ENCODE peak calls at places on chromosomes 11 and 22, in six cellular contexts. One of them, this sample, is unnamed.

GRCh38 chr11:3058753-3059664 is 1.8 kb upstream of the CARS1 start:
- DNase-seq in GM04504: peak; percentile 80
- DNase-seq in IMR-90: peak; percentile 92
- DNase-seq in stimulated activated naive CD8-positive, alpha-beta T cell treated with anti-CD3 and anti-CD28 coated beads, Interleukin-15, Interleukin-2, amounts not matched to agents 100 U/mL and 50 U/mL, for 24 hours: no peak
- DNase-seq in frontal cortex: no peak
- DNase-seq in HTR-8/SVneo: peak; percentile 51
- DNase-seq in this sample: no peak

GRCh38 chr22:35834080-35834479 is 116.4 kb downstream of the APOL5 start:
- DNase-seq in GM04504: no peak
- DNase-seq in IMR-90: no peak
- DNase-seq in stimulated activated naive CD8-positive, alpha-beta T cell treated with anti-CD3 and anti-CD28 coated beads, Interleukin-15, Interleukin-2, amounts not matched to agents 100 U/mL and 50 U/mL, for 24 hours: no peak
- DNase-seq in frontal cortex: no peak
- DNase-seq in HTR-8/SVneo: no peak
- DNase-seq in this sample: no peak

GRCh38 chr22:30294066-30294465 is 4.8 kb upstream of the CASTOR1 start:
- DNase-seq in GM04504: no peak
- DNase-seq in IMR-90: no peak
- DNase-seq in stimulated activated naive CD8-positive, alpha-beta T cell treated with anti-CD3 and anti-CD28 coated beads, Interleukin-15, Interleukin-2, amounts not matched to agents 100 U/mL and 50 U/mL, for 24 hours: no peak
- DNase-seq in frontal cortex: no peak
- DNase-seq in HTR-8/SVneo: no peak
- DNase-seq in this sample: no peak

GRCh38 chr11:44036811-44037657 is 10.7 kb upstream of the ACCSL start:
- DNase-seq in GM04504: peak; percentile 69
- DNase-seq in IMR-90: peak; percentile 82
- DNase-seq in stimulated activated naive CD8-positive, alpha-beta T cell treated with anti-CD3 and anti-CD28 coated beads, Interleukin-15, Interleukin-2, amounts not matched to agents 100 U/mL and 50 U/mL, for 24 hours: peak; percentile 30
- DNase-seq in frontal cortex: peak; percentile 58
- DNase-seq in HTR-8/SVneo: peak; percentile 73
- DNase-seq in this sample: peak; percentile 56

GRCh38 chr22:23790819-23791736 is 4.3 kb downstream of the SMARCB1 start:
- DNase-seq in GM04504: peak; percentile 80
- DNase-seq in IMR-90: peak; percentile 72
- DNase-seq in stimulated activated naive CD8-positive, alpha-beta T cell treated with anti-CD3 and anti-CD28 coated beads, Interleukin-15, Interleukin-2, amounts not matched to agents 100 U/mL and 50 U/mL, for 24 hours: no peak
- DNase-seq in frontal cortex: no peak
- DNase-seq in HTR-8/SVneo: no peak
- DNase-seq in this sample: no peak

GRCh38 chr11:57481915-57482781 is 21.8 kb downstream of the RTN4RL2 start:
- DNase-seq in GM04504: no peak
- DNase-seq in IMR-90: no peak
- DNase-seq in stimulated activated naive CD8-positive, alpha-beta T cell treated with anti-CD3 and anti-CD28 coated beads, Interleukin-15, Interleukin-2, amounts not matched to agents 100 U/mL and 50 U/mL, for 24 hours: no peak
- DNase-seq in frontal cortex: no peak
- DNase-seq in HTR-8/SVneo: no peak
- DNase-seq in this sample: no peak

GRCh38 chr22:31346733-31347250 is 646 bp upstream of the PATZ1 start:
- DNase-seq in GM04504: no peak
- DNase-seq in IMR-90: peak; percentile 33
- DNase-seq in stimulated activated naive CD8-positive, alpha-beta T cell treated with anti-CD3 and anti-CD28 coated beads, Interleukin-15, Interleukin-2, amounts not matched to agents 100 U/mL and 50 U/mL, for 24 hours: peak; percentile 59
- DNase-seq in frontal cortex: peak; percentile 58
- DNase-seq in HTR-8/SVneo: peak; percentile 38
- DNase-seq in this sample: no peak

GRCh38 chr22:40001800-40002577 is 7.2 kb downstream of the FAM83F start:
- DNase-seq in GM04504: no peak
- DNase-seq in IMR-90: no peak
- DNase-seq in stimulated activated naive CD8-positive, alpha-beta T cell treated with anti-CD3 and anti-CD28 coated beads, Interleukin-15, Interleukin-2, amounts not matched to agents 100 U/mL and 50 U/mL, for 24 hours: no peak
- DNase-seq in frontal cortex: no peak
- DNase-seq in HTR-8/SVneo: no peak
- DNase-seq in this sample: no peak

GRCh38 chr11:104524276-104524675 is 360.3 kb upstream of the PDGFD start:
- DNase-seq in GM04504: no peak
- DNase-seq in IMR-90: no peak
- DNase-seq in stimulated activated naive CD8-positive, alpha-beta T cell treated with anti-CD3 and anti-CD28 coated beads, Interleukin-15, Interleukin-2, amounts not matched to agents 100 U/mL and 50 U/mL, for 24 hours: no peak
- DNase-seq in frontal cortex: no peak
- DNase-seq in HTR-8/SVneo: no peak
- DNase-seq in this sample: no peak

GRCh38 chr11:32333335-32333991 is 101.9 kb downstream of the WT1 start:
- DNase-seq in GM04504: peak; percentile 27
- DNase-seq in IMR-90: peak; percentile 24
- DNase-seq in stimulated activated naive CD8-positive, alpha-beta T cell treated with anti-CD3 and anti-CD28 coated beads, Interleukin-15, Interleukin-2, amounts not matched to agents 100 U/mL and 50 U/mL, for 24 hours: peak; percentile 43
- DNase-seq in frontal cortex: peak; percentile 62
- DNase-seq in HTR-8/SVneo: no peak
- DNase-seq in this sample: peak; percentile 40

GRCh38 chr11:113296447-113297205 is 17.8 kb upstream of the TTC12 start:
- DNase-seq in GM04504: no peak
- DNase-seq in IMR-90: no peak
- DNase-seq in stimulated activated naive CD8-positive, alpha-beta T cell treated with anti-CD3 and anti-CD28 coated beads, Interleukin-15, Interleukin-2, amounts not matched to agents 100 U/mL and 50 U/mL, for 24 hours: no peak
- DNase-seq in frontal cortex: no peak
- DNase-seq in HTR-8/SVneo: no peak
- DNase-seq in this sample: no peak

GRCh38 chr22:21975273-21975672 is 7.3 kb downstream of the TOP3B start:
- DNase-seq in GM04504: no peak
- DNase-seq in IMR-90: no peak
- DNase-seq in stimulated activated naive CD8-positive, alpha-beta T cell treated with anti-CD3 and anti-CD28 coated beads, Interleukin-15, Interleukin-2, amounts not matched to agents 100 U/mL and 50 U/mL, for 24 hours: no peak
- DNase-seq in frontal cortex: no peak
- DNase-seq in HTR-8/SVneo: no peak
- DNase-seq in this sample: no peak

GRCh38 chr11:112227002-112227401 is 774 bp downstream of the PTS start:
- DNase-seq in GM04504: no peak
- DNase-seq in IMR-90: peak; percentile 48
- DNase-seq in stimulated activated naive CD8-positive, alpha-beta T cell treated with anti-CD3 and anti-CD28 coated beads, Interleukin-15, Interleukin-2, amounts not matched to agents 100 U/mL and 50 U/mL, for 24 hours: no peak
- DNase-seq in frontal cortex: peak; percentile 28
- DNase-seq in HTR-8/SVneo: peak; percentile 48
- DNase-seq in this sample: no peak

GRCh38 chr22:20061481-20061861 is 18.6 kb upstream of the DGCR8 start:
- DNase-seq in GM04504: no peak
- DNase-seq in IMR-90: peak; percentile 8
- DNase-seq in stimulated activated naive CD8-positive, alpha-beta T cell treated with anti-CD3 and anti-CD28 coated beads, Interleukin-15, Interleukin-2, amounts not matched to agents 100 U/mL and 50 U/mL, for 24 hours: no peak
- DNase-seq in frontal cortex: peak; percentile 60
- DNase-seq in HTR-8/SVneo: no peak
- DNase-seq in this sample: no peak

GRCh38 chr22:27107824-27108223 is 450.4 kb downstream of the MIAT start:
- DNase-seq in GM04504: peak; percentile 84
- DNase-seq in IMR-90: peak; percentile 94
- DNase-seq in stimulated activated naive CD8-positive, alpha-beta T cell treated with anti-CD3 and anti-CD28 coated beads, Interleukin-15, Interleukin-2, amounts not matched to agents 100 U/mL and 50 U/mL, for 24 hours: no peak
- DNase-seq in frontal cortex: no peak
- DNase-seq in HTR-8/SVneo: peak; percentile 45
- DNase-seq in this sample: peak; percentile 40

GRCh38 chr11:614583-615452 is 932 bp downstream of the IRF7 start:
- DNase-seq in GM04504: no peak
- DNase-seq in IMR-90: no peak
- DNase-seq in stimulated activated naive CD8-positive, alpha-beta T cell treated with anti-CD3 and anti-CD28 coated beads, Interleukin-15, Interleukin-2, amounts not matched to agents 100 U/mL and 50 U/mL, for 24 hours: no peak
- DNase-seq in frontal cortex: no peak
- DNase-seq in HTR-8/SVneo: no peak
- DNase-seq in this sample: no peak

GRCh38 chr11:67376421-67376820 is 3.0 kb upstream of the CLCF1 start:
- DNase-seq in GM04504: no peak
- DNase-seq in IMR-90: no peak
- DNase-seq in stimulated activated naive CD8-positive, alpha-beta T cell treated with anti-CD3 and anti-CD28 coated beads, Interleukin-15, Interleukin-2, amounts not matched to agents 100 U/mL and 50 U/mL, for 24 hours: no peak
- DNase-seq in frontal cortex: no peak
- DNase-seq in HTR-8/SVneo: no peak
- DNase-seq in this sample: no peak

GRCh38 chr11:65432686-65433582 is 10.3 kb downstream of the NEAT1 start:
- DNase-seq in GM04504: peak; percentile 35
- DNase-seq in IMR-90: peak; percentile 54
- DNase-seq in stimulated activated naive CD8-positive, alpha-beta T cell treated with anti-CD3 and anti-CD28 coated beads, Interleukin-15, Interleukin-2, amounts not matched to agents 100 U/mL and 50 U/mL, for 24 hours: no peak
- DNase-seq in frontal cortex: no peak
- DNase-seq in HTR-8/SVneo: no peak
- DNase-seq in this sample: no peak

GRCh38 chr11:123704341-123704740 is 37.1 kb downstream of the ZNF202 start:
- DNase-seq in GM04504: no peak
- DNase-seq in IMR-90: no peak
- DNase-seq in stimulated activated naive CD8-positive, alpha-beta T cell treated with anti-CD3 and anti-CD28 coated beads, Interleukin-15, Interleukin-2, amounts not matched to agents 100 U/mL and 50 U/mL, for 24 hours: no peak
- DNase-seq in frontal cortex: no peak
- DNase-seq in HTR-8/SVneo: no peak
- DNase-seq in this sample: no peak

GRCh38 chr11:16184588-16184987 is 171.8 kb downstream of the SOX6 start:
- DNase-seq in GM04504: peak; percentile 44
- DNase-seq in IMR-90: peak; percentile 92
- DNase-seq in stimulated activated naive CD8-positive, alpha-beta T cell treated with anti-CD3 and anti-CD28 coated beads, Interleukin-15, Interleukin-2, amounts not matched to agents 100 U/mL and 50 U/mL, for 24 hours: no peak
- DNase-seq in frontal cortex: no peak
- DNase-seq in HTR-8/SVneo: no peak
- DNase-seq in this sample: no peak

GRCh38 chr22:20155330-20156041 is 4.6 kb upstream of the CCDC188 start:
- DNase-seq in GM04504: peak; percentile 49
- DNase-seq in IMR-90: no peak
- DNase-seq in stimulated activated naive CD8-positive, alpha-beta T cell treated with anti-CD3 and anti-CD28 coated beads, Interleukin-15, Interleukin-2, amounts not matched to agents 100 U/mL and 50 U/mL, for 24 hours: no peak
- DNase-seq in frontal cortex: peak; percentile 89
- DNase-seq in HTR-8/SVneo: no peak
- DNase-seq in this sample: peak; percentile 16

GRCh38 chr22:41524809-41525449 is 19.3 kb downstream of the POLR3H start:
- DNase-seq in GM04504: no peak
- DNase-seq in IMR-90: no peak
- DNase-seq in stimulated activated naive CD8-positive, alpha-beta T cell treated with anti-CD3 and anti-CD28 coated beads, Interleukin-15, Interleukin-2, amounts not matched to agents 100 U/mL and 50 U/mL, for 24 hours: peak; percentile 58
- DNase-seq in frontal cortex: no peak
- DNase-seq in HTR-8/SVneo: no peak
- DNase-seq in this sample: no peak

GRCh38 chr11:60703374-60703773 is 4.0 kb downstream of the MS4A8 start:
- DNase-seq in GM04504: no peak
- DNase-seq in IMR-90: no peak
- DNase-seq in stimulated activated naive CD8-positive, alpha-beta T cell treated with anti-CD3 and anti-CD28 coated beads, Interleukin-15, Interleukin-2, amounts not matched to agents 100 U/mL and 50 U/mL, for 24 hours: no peak
- DNase-seq in frontal cortex: no peak
- DNase-seq in HTR-8/SVneo: no peak
- DNase-seq in this sample: no peak

GRCh38 chr11:1782831-1783724 is 19.4 kb upstream of the CTSD start:
- DNase-seq in GM04504: no peak
- DNase-seq in IMR-90: peak; percentile 52
- DNase-seq in stimulated activated naive CD8-positive, alpha-beta T cell treated with anti-CD3 and anti-CD28 coated beads, Interleukin-15, Interleukin-2, amounts not matched to agents 100 U/mL and 50 U/mL, for 24 hours: no peak
- DNase-seq in frontal cortex: no peak
- DNase-seq in HTR-8/SVneo: peak; percentile 47
- DNase-seq in this sample: no peak

GRCh38 chr22:49951986-49952896 is 8.3 kb upstream of the PIM3 start:
- DNase-seq in GM04504: no peak
- DNase-seq in IMR-90: peak; percentile 81
- DNase-seq in stimulated activated naive CD8-positive, alpha-beta T cell treated with anti-CD3 and anti-CD28 coated beads, Interleukin-15, Interleukin-2, amounts not matched to agents 100 U/mL and 50 U/mL, for 24 hours: no peak
- DNase-seq in frontal cortex: no peak
- DNase-seq in HTR-8/SVneo: peak; percentile 73
- DNase-seq in this sample: no peak

GRCh38 chr11:27075192-27075591 is 34.6 kb downstream of the BBOX1 start:
- DNase-seq in GM04504: no peak
- DNase-seq in IMR-90: peak; percentile 82
- DNase-seq in stimulated activated naive CD8-positive, alpha-beta T cell treated with anti-CD3 and anti-CD28 coated beads, Interleukin-15, Interleukin-2, amounts not matched to agents 100 U/mL and 50 U/mL, for 24 hours: no peak
- DNase-seq in frontal cortex: no peak
- DNase-seq in HTR-8/SVneo: no peak
- DNase-seq in this sample: no peak

GRCh38 chr11:109734602-109735001 is 312.6 kb downstream of the C11orf87 start:
- DNase-seq in GM04504: peak; percentile 33
- DNase-seq in IMR-90: peak; percentile 10
- DNase-seq in stimulated activated naive CD8-positive, alpha-beta T cell treated with anti-CD3 and anti-CD28 coated beads, Interleukin-15, Interleukin-2, amounts not matched to agents 100 U/mL and 50 U/mL, for 24 hours: no peak
- DNase-seq in frontal cortex: no peak
- DNase-seq in HTR-8/SVneo: peak; percentile 10
- DNase-seq in this sample: no peak

GRCh38 chr22:49735411-49736311 is 92.0 kb downstream of the BRD1 start:
- DNase-seq in GM04504: no peak
- DNase-seq in IMR-90: no peak
- DNase-seq in stimulated activated naive CD8-positive, alpha-beta T cell treated with anti-CD3 and anti-CD28 coated beads, Interleukin-15, Interleukin-2, amounts not matched to agents 100 U/mL and 50 U/mL, for 24 hours: peak; percentile 27
- DNase-seq in frontal cortex: peak; percentile 47
- DNase-seq in HTR-8/SVneo: no peak
- DNase-seq in this sample: no peak

GRCh38 chr11:62444271-62444833 is 25.5 kb downstream of the SCGB1A1 start:
- DNase-seq in GM04504: no peak
- DNase-seq in IMR-90: peak; percentile 75
- DNase-seq in stimulated activated naive CD8-positive, alpha-beta T cell treated with anti-CD3 and anti-CD28 coated beads, Interleukin-15, Interleukin-2, amounts not matched to agents 100 U/mL and 50 U/mL, for 24 hours: peak; percentile 63
- DNase-seq in frontal cortex: peak; percentile 66
- DNase-seq in HTR-8/SVneo: no peak
- DNase-seq in this sample: peak; percentile 74

GRCh38 chr11:44711113-44711512 is 15.6 kb upstream of the TSPAN18 start:
- DNase-seq in GM04504: no peak
- DNase-seq in IMR-90: no peak
- DNase-seq in stimulated activated naive CD8-positive, alpha-beta T cell treated with anti-CD3 and anti-CD28 coated beads, Interleukin-15, Interleukin-2, amounts not matched to agents 100 U/mL and 50 U/mL, for 24 hours: no peak
- DNase-seq in frontal cortex: no peak
- DNase-seq in HTR-8/SVneo: no peak
- DNase-seq in this sample: no peak

GRCh38 chr11:9280655-9281301 is 15.6 kb upstream of the DENND5A start:
- DNase-seq in GM04504: no peak
- DNase-seq in IMR-90: peak; percentile 81
- DNase-seq in stimulated activated naive CD8-positive, alpha-beta T cell treated with anti-CD3 and anti-CD28 coated beads, Interleukin-15, Interleukin-2, amounts not matched to agents 100 U/mL and 50 U/mL, for 24 hours: peak; percentile 58
- DNase-seq in frontal cortex: no peak
- DNase-seq in HTR-8/SVneo: peak; percentile 41
- DNase-seq in this sample: no peak

GRCh38 chr22:25781801-25782200 is 39.8 kb downstream of the MYO18B start:
- DNase-seq in GM04504: no peak
- DNase-seq in IMR-90: no peak
- DNase-seq in stimulated activated naive CD8-positive, alpha-beta T cell treated with anti-CD3 and anti-CD28 coated beads, Interleukin-15, Interleukin-2, amounts not matched to agents 100 U/mL and 50 U/mL, for 24 hours: no peak
- DNase-seq in frontal cortex: no peak
- DNase-seq in HTR-8/SVneo: no peak
- DNase-seq in this sample: no peak

GRCh38 chr22:22164541-22165272 is 79.9 kb upstream of the VPREB1 start:
- DNase-seq in GM04504: no peak
- DNase-seq in IMR-90: no peak
- DNase-seq in stimulated activated naive CD8-positive, alpha-beta T cell treated with anti-CD3 and anti-CD28 coated beads, Interleukin-15, Interleukin-2, amounts not matched to agents 100 U/mL and 50 U/mL, for 24 hours: no peak
- DNase-seq in frontal cortex: no peak
- DNase-seq in HTR-8/SVneo: no peak
- DNase-seq in this sample: no peak

GRCh38 chr11:10398525-10398924 is 56.5 kb upstream of the AMPD3 start:
- DNase-seq in GM04504: no peak
- DNase-seq in IMR-90: no peak
- DNase-seq in stimulated activated naive CD8-positive, alpha-beta T cell treated with anti-CD3 and anti-CD28 coated beads, Interleukin-15, Interleukin-2, amounts not matched to agents 100 U/mL and 50 U/mL, for 24 hours: no peak
- DNase-seq in frontal cortex: no peak
- DNase-seq in HTR-8/SVneo: no peak
- DNase-seq in this sample: no peak

GRCh38 chr22:48091060-48091650 is 1328.7 kb downstream of the TBC1D22A start:
- DNase-seq in GM04504: no peak
- DNase-seq in IMR-90: no peak
- DNase-seq in stimulated activated naive CD8-positive, alpha-beta T cell treated with anti-CD3 and anti-CD28 coated beads, Interleukin-15, Interleukin-2, amounts not matched to agents 100 U/mL and 50 U/mL, for 24 hours: no peak
- DNase-seq in frontal cortex: no peak
- DNase-seq in HTR-8/SVneo: no peak
- DNase-seq in this sample: no peak

GRCh38 chr11:74010306-74010981 is 1.6 kb upstream of the UCP3 start:
- DNase-seq in GM04504: no peak
- DNase-seq in IMR-90: no peak
- DNase-seq in stimulated activated naive CD8-positive, alpha-beta T cell treated with anti-CD3 and anti-CD28 coated beads, Interleukin-15, Interleukin-2, amounts not matched to agents 100 U/mL and 50 U/mL, for 24 hours: no peak
- DNase-seq in frontal cortex: no peak
- DNase-seq in HTR-8/SVneo: no peak
- DNase-seq in this sample: no peak